ENCODE peak calls at places on chromosomes 7 and 10, in nine cellular contexts. A is PC-3, B is adrenal gland, O is coronary artery, C is astrocyte of the spinal cord, D is right cardiac atrium, X is choroid plexus epithelial cell, M is suprapubic skin, P is small intestine. U is an unnamed sample.

GRCh38 chr10:132937861-132938260 is 4.5 kb downstream of the CFAP46 start:
- DNase-seq in O (no peak), D (no peak), A (no peak), X (no peak), C (no peak), P (no peak), M (peak; percentile 46), B (no peak), U (no peak)

GRCh38 chr7:113270790-113271189 is 152.4 kb upstream of the SMIM30 start:
- DNase-seq in A (no peak), X (no peak), D (no peak), M (no peak), C (no peak), O (no peak), P (no peak), B (no peak), U (no peak)

GRCh38 chr10:124478517-124478916 is 16.9 kb downstream of the LHPP start:
- DNase-seq in C (no peak), M (no peak), O (no peak), B (no peak), P (peak; percentile 46), X (no peak), D (no peak), A (no peak), U (no peak)

GRCh38 chr10:74079914-74080590 is 70.6 kb downstream of the AP3M1 start:
- DNase-seq in A (peak; percentile 92), X (peak; percentile 62), C (peak; percentile 71), O (no peak), P (no peak), D (no peak), M (no peak), B (no peak), U (no peak)

GRCh38 chr7:44639701-44640321 is 33.4 kb downstream of the OGDH start:
- DNase-seq in P (peak; percentile 38), C (peak; percentile 85), B (peak; percentile 65), M (no peak), X (peak; percentile 93), D (no peak), A (peak; percentile 35), O (peak; percentile 71), U (peak; percentile 77)

GRCh38 chr10:71780722-71781121 is 7.4 kb upstream of the VSIR start:
- DNase-seq in B (no peak), A (no peak), P (no peak), M (no peak), O (no peak), D (no peak), C (no peak), X (no peak), U (no peak)

GRCh38 chr7:47026733-47027450 is 555.0 kb downstream of the TNS3 start:
- DNase-seq in X (no peak), B (no peak), D (no peak), A (no peak), C (no peak), P (no peak), O (no peak), M (no peak), U (no peak)

GRCh38 chr7:117325836-117326235 is 3.0 kb upstream of the WNT2 start:
- DNase-seq in X (no peak), O (no peak), C (peak; percentile 58), B (no peak), A (no peak), P (no peak), M (no peak), D (no peak), U (no peak)

GRCh38 chr10:97207756-97208346 is 22.1 kb upstream of the SLIT1 start:
- DNase-seq in A (no peak), D (no peak), O (no peak), X (peak; percentile 71), P (no peak), C (peak; percentile 21), B (no peak), M (no peak), U (no peak)

GRCh38 chr10:60666221-60666620 is 112.1 kb upstream of the CDK1 start:
- DNase-seq in P (no peak), C (no peak), A (peak; percentile 38), B (no peak), O (no peak), M (no peak), D (no peak), X (peak; percentile 85), U (no peak)

GRCh38 chr7:12674861-12675260 is 12.6 kb upstream of the ARL4A start:
- DNase-seq in B (peak; percentile 47), O (no peak), M (no peak), D (no peak), C (peak; percentile 27), X (peak; percentile 94), A (peak; percentile 57), P (peak; percentile 74), U (no peak)

GRCh38 chr10:117218654-117219053 is 21.4 kb downstream of the KCNK18 start:
- DNase-seq in C (no peak), P (no peak), M (no peak), X (no peak), B (no peak), D (no peak), A (no peak), O (no peak), U (no peak)

GRCh38 chr10:121608669-121609190 is 10.5 kb upstream of the FGFR2 start:
- DNase-seq in D (peak; percentile 79), P (peak; percentile 72), M (peak; percentile 64), A (peak; percentile 48), C (no peak), O (no peak), X (no peak), B (peak; percentile 63), U (no peak)
- H3K4me3 ChIP-seq in D (peak overlapping the region; percentile 34), P (no peak overlapping the region), M (peak overlapping the region; percentile 44), A (no peak overlapping the region), C (no peak overlapping the region), O (peak overlapping the region; percentile 66), X (no peak overlapping the region), B (no peak overlapping the region), U (no peak overlapping the region)

DNA sequence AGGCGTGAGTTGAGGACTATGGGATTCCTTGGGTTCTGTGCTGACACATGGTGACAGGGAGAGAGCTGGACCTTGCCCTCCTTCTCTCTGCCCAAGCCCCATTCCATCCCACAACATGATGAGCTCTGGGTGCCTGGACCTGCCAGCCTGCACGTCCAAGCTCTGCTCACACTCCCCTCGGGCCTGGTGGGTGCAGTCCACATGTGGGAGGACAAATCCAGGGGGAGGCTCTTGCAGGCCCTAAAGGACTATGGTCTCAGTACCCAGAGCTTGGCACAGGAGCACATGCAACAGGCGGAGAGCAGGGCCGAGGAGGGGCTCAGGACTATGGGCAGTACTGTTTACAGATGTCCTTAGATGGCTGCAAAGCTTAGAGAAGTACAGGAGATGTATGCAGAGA is 91.4 kb downstream of the CLEC2L start:
- DNase-seq in M (no peak), C (no peak), O (no peak), X (no peak), B (no peak), A (no peak), D (no peak), P (no peak), U (no peak)
- H3K4me3 ChIP-seq in M (no peak overlapping the region), C (no peak overlapping the region), O (no peak overlapping the region), X (no peak overlapping the region), B (no peak overlapping the region), A (no peak overlapping the region), D (no peak overlapping the region), P (no peak overlapping the region), U (no peak overlapping the region)

DNA sequence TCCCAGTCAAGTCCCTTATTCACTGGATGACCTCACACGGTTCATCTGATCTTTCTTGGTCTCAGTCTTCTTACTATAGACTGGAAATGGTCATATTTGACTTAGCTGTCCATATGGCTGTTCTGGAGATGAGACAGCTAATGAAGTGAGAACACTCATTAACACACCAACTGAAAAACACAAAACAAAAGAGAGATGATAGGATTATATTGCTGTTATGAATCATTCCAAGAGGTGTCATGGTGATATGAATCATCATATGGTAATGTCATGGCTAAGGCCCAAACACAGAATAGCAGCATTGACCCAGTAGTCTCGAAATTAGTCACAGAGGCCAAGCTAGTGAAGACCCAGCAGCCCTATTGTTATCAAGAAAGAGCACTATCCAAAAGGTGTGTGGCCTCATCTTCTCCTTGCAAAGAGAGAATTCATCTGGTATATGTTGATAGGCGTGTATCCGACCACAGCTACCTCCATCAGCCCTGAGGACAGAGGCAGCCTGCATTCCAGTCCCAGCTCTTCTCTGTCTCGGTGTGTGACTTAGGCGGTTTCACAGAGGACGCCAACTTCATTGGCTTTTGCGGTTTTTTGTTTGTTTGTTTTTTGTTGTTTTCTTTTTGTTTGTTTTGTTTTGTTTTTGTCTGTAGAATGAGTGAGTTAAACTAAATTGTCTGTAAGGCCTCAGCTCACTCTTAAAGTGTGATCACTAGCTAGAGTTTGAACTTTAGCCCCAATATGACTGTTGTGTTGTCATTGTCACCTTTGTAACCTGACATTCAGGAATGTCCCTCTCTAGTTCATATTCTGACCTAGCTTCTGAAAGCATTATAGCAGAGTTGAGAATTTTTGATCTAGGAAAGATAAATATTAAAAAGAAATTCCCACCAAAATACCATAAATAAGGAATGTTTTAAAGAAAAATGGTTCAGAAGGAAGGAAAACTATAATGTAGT is 97.4 kb upstream of the PDCD4 start:
- DNase-seq in B (no peak), X (peak; percentile 76), A (peak; percentile 83), P (peak; percentile 89), D (no peak), O (no peak), C (peak; percentile 65), M (no peak), U (peak; percentile 40)
- H3K4me3 ChIP-seq in B (no peak overlapping the region), X (no peak overlapping the region), A (peak overlapping the region; percentile 43), P (no peak overlapping the region), D (no peak overlapping the region), O (no peak overlapping the region), C (no peak overlapping the region), M (no peak overlapping the region), U (no peak overlapping the region)

GRCh38 chr7:124032369-124033092 is at the start of gene TMEM229A:
- DNase-seq in C (peak; percentile 49), D (peak; percentile 70), X (peak; percentile 41), P (peak; percentile 50), B (peak; percentile 55), M (no peak), O (no peak), A (peak; percentile 52), U (no peak)

GRCh38 chr7:124031919-124032318 is 948 bp downstream of the TMEM229A start:
- DNase-seq in A (no peak), X (no peak), D (peak; percentile 30), P (no peak), O (no peak), M (no peak), B (no peak), C (no peak), U (no peak)

GRCh38 chr7:124029789-124030188 is 3.1 kb downstream of the TMEM229A start:
- DNase-seq in X (no peak), C (no peak), M (no peak), P (no peak), B (no peak), D (no peak), O (no peak), A (no peak), U (no peak)

GRCh38 chr7:124031406-124031805 is 1.5 kb downstream of the TMEM229A start:
- DNase-seq in M (no peak), B (no peak), X (no peak), P (no peak), O (no peak), D (no peak), A (no peak), C (no peak), U (no peak)

DNA sequence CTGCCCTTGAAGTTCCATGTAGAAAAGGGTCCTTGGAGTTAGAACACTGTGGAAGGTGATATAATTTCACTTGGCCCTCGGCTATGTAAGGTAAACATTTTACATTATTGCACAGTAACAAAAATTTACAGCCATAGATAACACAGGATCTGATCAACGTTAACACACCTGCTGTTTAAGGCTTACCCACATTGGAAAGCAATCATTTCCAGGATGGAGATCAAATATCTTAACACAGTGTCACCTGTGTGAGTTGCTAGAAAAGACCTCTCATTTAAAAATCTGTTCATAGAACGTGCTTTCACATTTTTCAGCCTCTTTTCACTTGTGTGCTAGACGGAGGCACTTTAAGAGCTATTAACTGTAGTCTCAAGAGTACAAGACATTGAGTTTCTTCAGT is 1.9 kb downstream of the TMEM229A start:
- DNase-seq in A (no peak), B (no peak), O (no peak), M (no peak), C (no peak), P (no peak), D (no peak), X (no peak), U (no peak)
- H3K4me3 ChIP-seq in A (no peak overlapping the region), B (no peak overlapping the region), O (no peak overlapping the region), M (no peak overlapping the region), C (no peak overlapping the region), P (no peak overlapping the region), D (no peak overlapping the region), X (no peak overlapping the region), U (no peak overlapping the region)